ENCODE peak calls at places on chromosome 2, in ten cellular contexts. W, X, V, O, Y, A, N, J, S and P are unnamed samples.

GRCh38 chr2:70960833-70961647 is 17.4 kb upstream of the ANKRD53 start:
- DNase-seq in S (no peak), Y (peak), W (no peak), A (no peak), J (peak), V (no peak), O (no peak), X (peak), N (no peak), P (no peak)

GRCh38 chr2:13003500-13003899 is 286.8 kb downstream of the TRIB2 start:
- DNase-seq in S (no peak), N (no peak), V (no peak), J (no peak), A (no peak), Y (no peak), W (no peak), O (no peak), X (no peak), P (peak)

GRCh38 chr2:146870691-146871090 is 974.1 kb upstream of the ACVR2A start:
- DNase-seq in X (no peak), O (no peak), Y (no peak), N (no peak), J (no peak), A (no peak), V (no peak), W (no peak), S (no peak), P (no peak)

GRCh38 chr2:214293593-214293992 is 117.3 kb upstream of the VWC2L start:
- DNase-seq in X (peak), O (no peak), N (no peak), Y (no peak), S (no peak), V (no peak), A (no peak), J (no peak), W (no peak), P (no peak)

GRCh38 chr2:2455151-2455550 is 124.1 kb upstream of the MYT1L start:
- DNase-seq in W (no peak), J (no peak), V (no peak), O (no peak), Y (no peak), X (no peak), N (peak), A (no peak), S (no peak), P (peak)

GRCh38 chr2:230715201-230715600 is 2.6 kb downstream of the CAB39 start:
- DNase-seq in N (peak), O (no peak), V (no peak), S (no peak), J (no peak), Y (no peak), A (no peak), W (no peak), X (peak), P (peak)

GRCh38 chr2:3779650-3780049 is 76.3 kb downstream of the DCDC2C start:
- DNase-seq in N (no peak), Y (no peak), S (no peak), V (no peak), J (no peak), W (no peak), O (no peak), A (no peak), X (no peak), P (no peak)

GRCh38 chr2:16141641-16141921 is 201.2 kb downstream of the MYCN start:
- DNase-seq in W (no peak), A (no peak), X (no peak), V (no peak), J (no peak), N (no peak), O (no peak), S (no peak), Y (no peak), P (no peak)

GRCh38 chr2:61006486-61007105 is 10.9 kb upstream of the PEX13 start:
- DNase-seq in X (no peak), A (no peak), J (no peak), W (no peak), S (no peak), O (no peak), Y (no peak), V (no peak), N (no peak), P (no peak)

GRCh38 chr2:116975580-116975979 is 838.9 kb upstream of the DDX18 start:
- DNase-seq in W (no peak), O (no peak), N (no peak), J (no peak), S (no peak), V (no peak), Y (no peak), X (no peak), A (no peak), P (no peak)

GRCh38 chr2:26642437-26642836 is 1.3 kb upstream of the CIB4 start:
- DNase-seq in S (no peak), O (no peak), A (no peak), N (no peak), Y (peak), V (no peak), X (peak), J (no peak), W (no peak), P (no peak)

GRCh38 chr2:151292124-151292523 is 2.7 kb upstream of the NMI start:
- DNase-seq in A (no peak), O (no peak), S (no peak), V (no peak), X (no peak), W (no peak), Y (no peak), J (no peak), N (no peak), P (no peak)

GRCh38 chr2:121346407-121346806 is 61.4 kb upstream of the TFCP2L1 start:
- DNase-seq in A (no peak), O (no peak), J (no peak), W (no peak), S (no peak), N (no peak), V (no peak), X (no peak), Y (no peak), P (no peak)

GRCh38 chr2:1136807-1137663 is 186.4 kb downstream of the SNTG2 start:
- DNase-seq in J (no peak), V (no peak), X (no peak), A (no peak), W (no peak), O (no peak), S (no peak), Y (no peak), N (no peak), P (no peak)

GRCh38 chr2:56015631-56016251 is 92.2 kb upstream of the EFEMP1 start:
- DNase-seq in X (peak), A (no peak), Y (no peak), S (no peak), J (no peak), V (no peak), N (no peak), W (no peak), O (no peak), P (no peak)

GRCh38 chr2:10453899-10454298 is 5.8 kb upstream of the ODC1 start:
- DNase-seq in X (no peak), Y (no peak), A (no peak), O (no peak), J (no peak), N (no peak), S (no peak), V (no peak), W (no peak), P (no peak)

GRCh38 chr2:240626531-240627300 is 1.4 kb downstream of the GPR35 start:
- DNase-seq in V (peak), N (no peak), O (no peak), A (no peak), W (peak), J (no peak), Y (peak), S (no peak), X (peak), P (no peak)

GRCh38 chr2:10910625-10911024 is 1.1 kb upstream of the KCNF1 start:
- DNase-seq in X (no peak), N (no peak), V (no peak), S (no peak), Y (peak), W (no peak), O (no peak), J (no peak), A (no peak), P (no peak)

GRCh38 chr2:220104871-220105351 is 477.5 kb downstream of the SLC4A3 start:
- DNase-seq in A (peak), W (no peak), Y (no peak), N (peak), X (peak), V (no peak), S (no peak), O (peak), J (no peak), P (peak)

GRCh38 chr2:100192300-100192699 is 49.9 kb upstream of the AFF3 start:
- DNase-seq in J (no peak), Y (no peak), O (no peak), A (no peak), W (no peak), X (no peak), V (no peak), N (no peak), S (no peak), P (no peak)

GRCh38 chr2:239086325-239087020 is 238.6 kb downstream of the TWIST2 start:
- DNase-seq in V (no peak), O (no peak), Y (no peak), N (no peak), W (no peak), S (no peak), A (no peak), X (no peak), J (no peak), P (no peak)

GRCh38 chr2:191710411-191710900 is 32.5 kb downstream of the NABP1 start:
- DNase-seq in A (no peak), W (no peak), S (peak), Y (no peak), N (peak), J (no peak), X (no peak), O (peak), V (no peak), P (peak)

GRCh38 chr2:207812058-207812857 is 42.6 kb upstream of the FZD5 start:
- DNase-seq in N (no peak), X (peak), S (no peak), J (no peak), A (no peak), Y (no peak), W (no peak), O (no peak), V (no peak), P (no peak)

GRCh38 chr2:207812858-207813175 is 43.1 kb upstream of the FZD5 start:
- DNase-seq in V (no peak), O (no peak), W (no peak), Y (no peak), X (no peak), A (no peak), N (no peak), S (no peak), J (no peak), P (no peak)

GRCh38 chr2:207813942-207814341 is 44.2 kb upstream of the FZD5 start:
- DNase-seq in S (no peak), V (no peak), N (no peak), O (no peak), W (no peak), Y (no peak), J (no peak), A (no peak), X (peak), P (no peak)

GRCh38 chr2:207815254-207815653 is 45.5 kb upstream of the FZD5 start:
- DNase-seq in S (no peak), W (no peak), Y (no peak), N (no peak), V (no peak), J (no peak), X (no peak), A (no peak), O (no peak), P (no peak)

GRCh38 chr2:207813221-207813916 is 43.7 kb upstream of the FZD5 start:
- DNase-seq in J (no peak), S (no peak), X (peak), A (no peak), Y (no peak), W (no peak), N (no peak), O (no peak), V (no peak), P (no peak)
- TF ChIP-seq CTCF in J (no peak), S (no peak), X (peak), A (no peak), Y (no peak), W (no peak), N (no peak), O (peak), V (no peak), P (no peak)

DNA sequence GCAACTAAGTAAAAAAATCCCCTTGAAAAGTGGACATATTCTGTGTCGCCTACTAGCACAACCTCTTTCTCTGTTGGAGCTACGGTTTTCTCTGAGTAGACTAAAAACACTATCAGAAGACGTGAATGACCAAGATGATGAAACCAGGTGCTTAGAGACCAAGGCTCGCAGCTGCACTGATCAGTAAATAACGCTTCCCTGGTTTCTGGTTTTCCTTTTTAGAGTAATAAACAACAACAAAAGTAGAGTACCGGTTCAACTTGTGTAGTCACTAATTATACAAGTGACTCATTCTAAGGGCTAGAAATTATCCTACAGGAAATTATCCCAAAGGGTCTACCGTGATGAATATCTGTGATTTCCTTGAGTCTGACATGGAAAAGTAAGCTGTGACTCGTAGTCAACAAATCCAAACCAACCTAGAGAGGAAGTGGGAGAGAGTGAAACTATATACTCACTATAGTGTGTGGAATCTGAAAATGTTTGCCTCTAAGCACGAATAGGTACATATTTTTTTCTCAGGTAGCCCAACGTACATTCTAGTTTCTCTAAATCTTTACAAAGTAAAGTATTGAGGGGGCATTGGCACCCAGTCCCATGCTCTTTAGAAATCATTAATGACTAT is 17.8 kb downstream of the RASGRP3 start:
- DNase-seq in J (no peak), V (no peak), Y (no peak), A (no peak), N (peak), S (no peak), O (no peak), X (no peak), W (no peak), P (peak)
- H3K4me3 ChIP-seq in J (no peak), V (no peak), Y (no peak), A (no peak), N (no peak), S (no peak), O (no peak), X (no peak), W (no peak), P (no peak)

GRCh38 chr2:143083636-143084035 is 45.6 kb upstream of the ARHGAP15 start:
- DNase-seq in J (no peak), S (peak), X (no peak), A (no peak), V (no peak), W (no peak), O (peak), N (peak), Y (no peak), P (peak)
- TF ChIP-seq CTCF in J (no peak), S (no peak), X (no peak), A (no peak), V (no peak), W (no peak), O (no peak), N (no peak), Y (no peak), P (no peak)

DNA sequence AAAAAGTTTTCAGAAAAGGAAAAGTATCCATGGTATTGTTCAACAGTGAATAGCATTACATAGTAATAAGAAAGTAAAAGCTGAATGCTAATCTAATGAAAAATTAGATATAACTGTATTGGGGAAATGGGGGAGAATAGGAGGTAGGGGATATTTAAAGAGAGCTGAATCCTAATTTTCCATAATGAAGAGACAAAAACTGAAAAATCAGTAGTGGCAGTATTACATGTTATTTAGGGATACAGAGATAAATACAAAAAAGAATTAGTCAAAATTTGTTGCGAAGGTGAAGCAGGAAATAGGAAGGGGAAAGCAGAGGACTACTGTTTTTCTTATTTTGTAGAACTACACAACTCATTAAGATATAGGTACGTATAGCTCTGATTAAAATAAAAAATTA is 9.1 kb downstream of the TANK start:
- DNase-seq in Y (no peak), V (no peak), O (no peak), A (no peak), X (no peak), W (no peak), J (no peak), N (no peak), S (no peak), P (no peak)
- H3K4me3 ChIP-seq in Y (no peak), V (no peak), O (no peak), A (no peak), X (peak), W (no peak), J (no peak), N (no peak), S (no peak), P (no peak)

GRCh38 chr2:190179754-190180312 is 117.3 kb upstream of the MSTN start:
- DNase-seq in Y (no peak), V (no peak), X (no peak), W (no peak), S (no peak), O (no peak), J (peak), A (no peak), N (no peak), P (no peak)

GRCh38 chr2:190181066-190181681 is 118.6 kb upstream of the MSTN start:
- DNase-seq in N (peak), Y (peak), A (no peak), W (no peak), S (no peak), X (no peak), O (no peak), J (no peak), V (no peak), P (peak)

GRCh38 chr2:190177249-190177648 is 114.7 kb upstream of the MSTN start:
- DNase-seq in J (no peak), A (no peak), W (no peak), X (no peak), S (no peak), N (no peak), V (no peak), O (no peak), Y (no peak), P (no peak)

GRCh38 chr2:190180313-190181065 is 118.0 kb upstream of the MSTN start:
- DNase-seq in A (peak), V (peak), Y (peak), O (no peak), N (no peak), W (peak), X (peak), S (no peak), J (peak), P (peak)

GRCh38 chr2:190178066-190178722 is 115.7 kb upstream of the MSTN start:
- DNase-seq in Y (no peak), V (no peak), J (no peak), X (no peak), A (no peak), N (no peak), S (no peak), O (no peak), W (no peak), P (no peak)
- TF ChIP-seq CTCF in Y (no peak), V (no peak), J (no peak), X (peak), A (no peak), N (no peak), S (no peak), O (no peak), W (no peak), P (no peak)

DNA sequence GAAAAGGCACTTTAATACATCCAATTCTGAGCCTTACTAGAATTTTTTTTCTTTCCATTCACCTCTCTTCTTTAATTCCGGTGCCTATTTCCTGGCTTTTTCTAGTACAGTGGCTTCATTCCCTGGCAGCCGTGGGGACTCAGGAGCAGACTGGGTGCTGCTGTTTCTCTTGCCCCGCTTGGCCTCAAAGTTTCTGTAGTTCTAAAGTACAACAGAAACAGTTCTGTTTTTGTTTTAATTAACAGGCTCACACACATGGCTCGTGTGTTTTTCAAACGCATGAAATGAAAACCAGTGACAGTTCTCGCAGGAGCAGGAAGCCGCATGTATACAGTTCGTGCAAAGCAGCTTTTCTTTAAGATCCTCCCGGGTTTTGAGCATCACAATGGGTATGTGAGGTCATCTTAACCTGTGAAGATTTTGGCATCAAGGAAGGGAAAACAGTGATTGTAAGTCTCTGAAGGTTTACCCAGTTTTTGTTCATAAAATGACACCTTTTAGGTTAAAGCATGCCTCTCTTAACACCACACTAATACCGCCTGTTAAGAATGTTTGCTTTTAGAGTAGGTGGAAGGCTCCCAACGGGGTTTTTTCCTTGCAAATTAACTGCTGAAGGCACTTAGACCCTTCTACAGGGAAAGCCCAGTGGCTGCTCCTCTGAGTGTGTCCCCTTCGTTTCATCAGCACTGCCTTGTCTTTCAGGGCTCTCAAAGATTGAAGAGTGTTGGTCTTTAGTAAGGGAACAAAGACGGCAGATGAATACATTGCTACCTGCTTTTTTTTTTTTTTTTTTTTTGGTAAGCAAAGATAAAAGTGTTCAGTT is 5.8 kb downstream of the FZD7 start:
- DNase-seq in X (peak), A (no peak), O (no peak), S (no peak), W (no peak), V (no peak), N (no peak), J (no peak), Y (no peak), P (no peak)
- H3K4me3 ChIP-seq in X (peak), A (no peak), O (no peak), S (peak), W (no peak), V (peak), N (peak), J (no peak), Y (peak), P (peak)

DNA sequence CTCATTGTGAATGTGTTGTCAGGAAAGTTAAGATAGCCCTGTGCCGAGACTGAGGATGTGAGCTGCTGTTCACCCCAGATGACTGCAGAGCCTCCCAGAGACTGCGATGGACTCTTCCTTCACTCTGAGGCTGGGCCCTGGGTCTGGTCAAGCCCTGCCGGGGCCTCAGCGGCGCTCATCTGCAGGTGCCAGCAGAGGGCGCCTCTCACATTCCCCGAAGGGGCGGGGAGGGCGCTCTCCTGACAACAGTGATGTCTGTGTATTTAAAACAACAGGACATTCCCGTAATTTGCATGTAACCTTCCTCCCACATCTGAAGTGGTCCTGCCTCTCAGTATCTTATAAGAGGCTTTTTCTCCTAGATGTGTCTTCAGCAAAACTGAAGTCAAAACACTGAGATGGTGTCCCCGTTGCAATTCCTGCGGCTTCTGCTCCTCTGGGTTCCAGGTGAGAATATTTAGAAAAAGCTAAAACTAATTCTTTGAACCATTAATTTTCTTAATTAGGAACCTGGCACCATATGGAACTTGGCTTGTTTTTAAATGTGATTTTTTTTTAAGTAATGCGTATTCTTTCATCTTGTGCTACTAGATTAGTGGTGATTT is 1377.9 kb downstream of the RPIA start:
- DNase-seq in N (no peak), J (peak), A (no peak), W (peak), Y (no peak), S (no peak), O (no peak), V (peak), X (peak), P (no peak)
- TF ChIP-seq CTCF in N (peak), J (no peak), A (no peak), W (peak), Y (no peak), S (peak), O (peak), V (peak), X (peak), P (no peak)

GRCh38 chr2:160405077-160405865 is 88.3 kb downstream of the RBMS1 start:
- DNase-seq in A (no peak), X (peak), J (no peak), N (no peak), S (no peak), O (no peak), Y (no peak), W (no peak), V (no peak), P (no peak)
- H3K4me3 ChIP-seq in A (no peak), X (peak), J (peak), N (peak), S (peak), O (peak), Y (peak), W (no peak), V (peak), P (peak)

GRCh38 chr2:101273045-101273444 is 20.4 kb downstream of the CNOT11 start:
- DNase-seq in A (no peak), Y (no peak), W (no peak), J (no peak), X (no peak), V (no peak), O (no peak), N (no peak), S (no peak), P (no peak)
- TF ChIP-seq CTCF in A (no peak), Y (no peak), W (no peak), J (no peak), X (peak), V (no peak), O (no peak), N (no peak), S (peak), P (no peak)

GRCh38 chr2:190467575-190468083 is 59.5 kb downstream of the MFSD6 start:
- DNase-seq in Y (no peak), N (peak), W (no peak), A (no peak), V (no peak), S (no peak), O (no peak), X (no peak), J (no peak), P (peak)
- H3K4me3 ChIP-seq in Y (peak), N (no peak), W (no peak), A (no peak), V (peak), S (no peak), O (no peak), X (no peak), J (no peak), P (no peak)